ENCODE peak calls at places on chromosomes 4 and X, in six cellular contexts. One of them, this sample, is unnamed.

GRCh38 chrX:22429704-22430103 is 157.0 kb downstream of the CBLL2 start:
- DNase-seq in NCI-H82: no peak
- DNase-seq in upper lobe of right lung: no peak
- DNase-seq in tibial artery: no peak
- DNase-seq in K562: no peak
- DNase-seq in lung microvascular endothelial cell: no peak
- DNase-seq in this sample: no peak

GRCh38 chr4:40255722-40256281 is 59.0 kb downstream of the RHOH start:
- DNase-seq in K562: no peak
- DNase-seq in lung microvascular endothelial cell: peak; percentile 97
- DNase-seq in upper lobe of right lung: no peak
- DNase-seq in NCI-H82: no peak
- DNase-seq in tibial artery: no peak
- DNase-seq in this sample: no peak

GRCh38 chr4:52160859-52161258 is 109.8 kb downstream of the SPATA18 start:
- DNase-seq in upper lobe of right lung: no peak
- DNase-seq in NCI-H82: no peak
- DNase-seq in tibial artery: no peak
- DNase-seq in lung microvascular endothelial cell: no peak
- DNase-seq in K562: no peak
- DNase-seq in this sample: no peak

GRCh38 chrX:11887175-11887574 is 129.1 kb downstream of the MSL3 start:
- DNase-seq in NCI-H82: no peak
- DNase-seq in tibial artery: no peak
- DNase-seq in upper lobe of right lung: no peak
- DNase-seq in K562: no peak
- DNase-seq in lung microvascular endothelial cell: no peak
- DNase-seq in this sample: no peak

GRCh38 chr4:20676773-20677172 is 23.5 kb upstream of the PACRGL start:
- DNase-seq in tibial artery: no peak
- DNase-seq in NCI-H82: no peak
- DNase-seq in upper lobe of right lung: no peak
- DNase-seq in K562: no peak
- DNase-seq in lung microvascular endothelial cell: no peak
- DNase-seq in this sample: peak; percentile 28

GRCh38 chr4:63269156-63269555 is 1140.1 kb downstream of the TECRL start:
- DNase-seq in upper lobe of right lung: no peak
- DNase-seq in NCI-H82: no peak
- DNase-seq in K562: no peak
- DNase-seq in tibial artery: no peak
- DNase-seq in lung microvascular endothelial cell: no peak
- DNase-seq in this sample: no peak

GRCh38 chr4:119284876-119285611 is 36.9 kb downstream of the FABP2 start:
- DNase-seq in lung microvascular endothelial cell: peak; percentile 28
- DNase-seq in upper lobe of right lung: no peak
- DNase-seq in K562: no peak
- DNase-seq in NCI-H82: no peak
- DNase-seq in tibial artery: no peak
- DNase-seq in this sample: no peak

GRCh38 chr4:108172780-108173598 is 4.3 kb upstream of the LEF1 start:
- DNase-seq in tibial artery: no peak
- DNase-seq in K562: peak; percentile 85
- DNase-seq in lung microvascular endothelial cell: peak; percentile 45
- DNase-seq in NCI-H82: peak; percentile 30
- DNase-seq in upper lobe of right lung: peak; percentile 73
- DNase-seq in this sample: no peak

GRCh38 chr4:169823685-169824084 is 65.9 kb upstream of the HPF1 start:
- DNase-seq in lung microvascular endothelial cell: peak; percentile 91
- DNase-seq in K562: no peak
- DNase-seq in tibial artery: no peak
- DNase-seq in NCI-H82: no peak
- DNase-seq in upper lobe of right lung: no peak
- DNase-seq in this sample: no peak

GRCh38 chr4:148633720-148634119 is 191.5 kb upstream of the NR3C2 start:
- DNase-seq in tibial artery: no peak
- DNase-seq in lung microvascular endothelial cell: no peak
- DNase-seq in NCI-H82: no peak
- DNase-seq in K562: no peak
- DNase-seq in upper lobe of right lung: no peak
- DNase-seq in this sample: no peak

GRCh38 chr4:128980816-128981326 is 112.5 kb downstream of the SCLT1 start:
- DNase-seq in lung microvascular endothelial cell: no peak
- DNase-seq in tibial artery: no peak
- DNase-seq in NCI-H82: peak; percentile 20
- DNase-seq in upper lobe of right lung: no peak
- DNase-seq in K562: no peak
- DNase-seq in this sample: no peak

GRCh38 chrX:56232221-56233082 is at the start of gene KLF8:
- DNase-seq in upper lobe of right lung: peak; percentile 80
- DNase-seq in tibial artery: peak; percentile 84
- DNase-seq in NCI-H82: peak; percentile 32
- DNase-seq in K562: peak; percentile 41
- DNase-seq in lung microvascular endothelial cell: no peak
- DNase-seq in this sample: peak; percentile 58

GRCh38 chrX:129726307-129727111 is 12.3 kb upstream of the XPNPEP2 start:
- DNase-seq in lung microvascular endothelial cell: peak; percentile 82
- DNase-seq in upper lobe of right lung: peak; percentile 66
- DNase-seq in NCI-H82: peak; percentile 58
- DNase-seq in tibial artery: no peak
- DNase-seq in K562: peak; percentile 46
- DNase-seq in this sample: peak; percentile 42

GRCh38 chrX:151240237-151240636 is 63.9 kb downstream of the GPR50 start:
- DNase-seq in tibial artery: no peak
- DNase-seq in upper lobe of right lung: no peak
- DNase-seq in lung microvascular endothelial cell: no peak
- DNase-seq in K562: no peak
- DNase-seq in NCI-H82: no peak
- DNase-seq in this sample: no peak

GRCh38 chrX:143661286-143661685 is 25.4 kb upstream of the SLITRK4 start:
- DNase-seq in tibial artery: no peak
- DNase-seq in K562: no peak
- DNase-seq in lung microvascular endothelial cell: no peak
- DNase-seq in upper lobe of right lung: no peak
- DNase-seq in NCI-H82: peak; percentile 89
- DNase-seq in this sample: no peak

GRCh38 chr4:184021389-184021788 is 116.3 kb downstream of the STOX2 start:
- DNase-seq in NCI-H82: no peak
- DNase-seq in tibial artery: no peak
- DNase-seq in lung microvascular endothelial cell: no peak
- DNase-seq in upper lobe of right lung: no peak
- DNase-seq in K562: no peak
- DNase-seq in this sample: no peak

GRCh38 chrX:10576777-10577444 is 43.5 kb downstream of the MID1 start:
- DNase-seq in upper lobe of right lung: no peak
- DNase-seq in NCI-H82: no peak
- DNase-seq in lung microvascular endothelial cell: peak; percentile 91
- DNase-seq in K562: no peak
- DNase-seq in tibial artery: no peak
- DNase-seq in this sample: peak; percentile 25

GRCh38 chr4:3531887-3532713 is at the start of gene LRPAP1:
- DNase-seq in NCI-H82: peak; percentile 88
- DNase-seq in lung microvascular endothelial cell: peak; percentile 94
- DNase-seq in tibial artery: peak; percentile 93
- DNase-seq in K562: peak; percentile 98
- DNase-seq in upper lobe of right lung: peak; percentile 97
- DNase-seq in this sample: peak; percentile 94

GRCh38 chr4:119750771-119751170 is 122.2 kb upstream of the PDE5A start:
- DNase-seq in upper lobe of right lung: no peak
- DNase-seq in NCI-H82: no peak
- DNase-seq in lung microvascular endothelial cell: no peak
- DNase-seq in K562: no peak
- DNase-seq in tibial artery: no peak
- DNase-seq in this sample: no peak

GRCh38 chr4:10119263-10119662 is 2.7 kb upstream of the WDR1 start:
- DNase-seq in tibial artery: no peak
- DNase-seq in upper lobe of right lung: no peak
- DNase-seq in lung microvascular endothelial cell: no peak
- DNase-seq in K562: no peak
- DNase-seq in NCI-H82: no peak
- DNase-seq in this sample: no peak

This sample was measured in uterus.